ENCODE peak calls at places on chromosomes 11 and 22, in nine cellular contexts. H is pons, U is HTR-8/SVneo, E is lower lobe of right lung, F is T-helper 9 cell, G is nephron progenitor cell, C is occipital lobe, B is GM23338, J is frontal cortex. P is an unnamed sample.

GRCh38 chr11:45391168-45391850 is 105.2 kb upstream of the SYT13 start:
- DNase-seq in J (no peak), B (no peak), G (no peak), C (no peak), U (no peak), F (no peak), E (no peak), H (no peak), P (no peak)

GRCh38 chr22:29259253-29259899 is 8.4 kb downstream of the RHBDD3 start:
- DNase-seq in B (peak), J (no peak), G (no peak), C (no peak), U (no peak), E (no peak), H (no peak), F (no peak), P (no peak)

GRCh38 chr11:2951235-2952110 is 22.3 kb upstream of the PHLDA2 start:
- DNase-seq in C (no peak), H (no peak), B (no peak), G (no peak), U (no peak), F (no peak), E (no peak), J (no peak), P (peak)

GRCh38 chr11:130391692-130392091 is 36.7 kb downstream of the ADAMTS8 start:
- DNase-seq in B (no peak), J (no peak), G (no peak), E (no peak), C (no peak), H (no peak), U (no peak), F (no peak), P (no peak)

GRCh38 chr22:46201059-46201757 is 48.9 kb downstream of the CDPF1 start:
- DNase-seq in F (no peak), G (no peak), H (peak), B (peak), C (no peak), U (no peak), E (no peak), J (no peak), P (no peak)

GRCh38 chr11:118884613-118885274 is 1.1 kb downstream of the CXCR5 start:
- DNase-seq in B (no peak), J (no peak), C (no peak), U (no peak), E (no peak), H (no peak), G (no peak), F (no peak), P (no peak)

GRCh38 chr11:62602141-62603071 is 741 bp upstream of the MTA2 start:
- DNase-seq in C (peak), E (peak), U (no peak), H (peak), J (peak), F (no peak), B (peak), G (peak), P (peak)

GRCh38 chr11:134026655-134027343 is 42.1 kb upstream of the JAM3 start:
- DNase-seq in J (no peak), C (no peak), F (no peak), E (no peak), U (no peak), G (peak), B (peak), H (no peak), P (no peak)

GRCh38 chr22:35456757-35457156 is 56.8 kb downstream of the MCM5 start:
- DNase-seq in G (no peak), F (no peak), U (no peak), E (no peak), H (no peak), C (no peak), B (no peak), J (no peak), P (no peak)

GRCh38 chr11:70381872-70382842 is 16.2 kb upstream of the CTTN start:
- DNase-seq in F (no peak), U (no peak), G (no peak), H (no peak), B (peak), J (no peak), E (no peak), C (no peak), P (no peak)

GRCh38 chr11:102226702-102227101 is 90.6 kb upstream of the BIRC3 start:
- DNase-seq in H (no peak), J (no peak), B (no peak), U (no peak), G (no peak), E (no peak), C (no peak), F (no peak), P (peak)

GRCh38 chr11:65506316-65506769 is 7.5 kb downstream of the MALAT1 start:
- DNase-seq in F (no peak), B (peak), E (no peak), J (no peak), U (no peak), G (no peak), C (no peak), H (peak), P (no peak)

GRCh38 chr11:132035228-132035627 is 664.8 kb downstream of the NTM start:
- DNase-seq in H (no peak), B (no peak), F (no peak), E (no peak), U (no peak), J (no peak), C (no peak), G (no peak), P (no peak)

GRCh38 chr11:59669611-59670009 is 773 bp upstream of the PATL1 start:
- DNase-seq in U (peak), G (no peak), B (peak), H (peak), J (no peak), E (peak), C (peak), F (no peak), P (no peak)

GRCh38 chr11:94654201-94654600 is 87.0 kb downstream of the PIWIL4 start:
- DNase-seq in G (no peak), F (no peak), J (no peak), C (no peak), B (no peak), E (no peak), U (no peak), H (no peak), P (no peak)

GRCh38 chr22:45878051-45878764 is 98.8 kb downstream of the WNT7B start:
- DNase-seq in H (no peak), J (no peak), G (peak), E (peak), C (no peak), F (no peak), U (no peak), B (no peak), P (peak)

GRCh38 chr22:32079110-32080089 is 36.3 kb downstream of the SLC5A1 start:
- DNase-seq in J (no peak), H (no peak), G (no peak), C (no peak), U (peak), F (no peak), B (peak), E (no peak), P (peak)

GRCh38 chr11:832529-833113 is at the start of gene CD151:
- DNase-seq in B (peak), F (no peak), G (peak), E (no peak), J (peak), U (peak), C (peak), H (no peak), P (peak)

GRCh38 chr22:41925783-41926460 is 684 bp downstream of the TNFRSF13C start:
- DNase-seq in C (no peak), H (no peak), U (peak), G (peak), F (peak), J (no peak), E (peak), B (peak), P (peak)

GRCh38 chr11:74989269-74989655 is 529 bp downstream of the NEU3 start:
- DNase-seq in G (no peak), E (no peak), J (no peak), H (no peak), C (no peak), B (peak), F (no peak), U (no peak), P (peak)

GRCh38 chr11:34682822-34683221 is 61.9 kb downstream of the EHF start:
- DNase-seq in B (peak), J (no peak), E (no peak), H (no peak), C (no peak), F (no peak), U (peak), G (no peak), P (peak)

GRCh38 chr11:94732617-94733292 is 35.4 kb upstream of the AMOTL1 start:
- DNase-seq in G (no peak), H (no peak), B (no peak), J (no peak), F (no peak), C (no peak), E (peak), U (no peak), P (peak)

GRCh38 chr11:105968021-105968697 is 53.9 kb downstream of the MSANTD4 start:
- DNase-seq in F (no peak), C (no peak), E (no peak), U (peak), J (peak), G (no peak), B (no peak), H (no peak), P (peak)

GRCh38 chr11:116702772-116703360 is 69.9 kb downstream of the BUD13 start:
- DNase-seq in H (no peak), F (no peak), U (no peak), B (no peak), J (no peak), C (no peak), E (peak), G (no peak), P (no peak)

GRCh38 chr11:122673706-122674105 is 18.2 kb downstream of the UBASH3B start:
- DNase-seq in C (no peak), H (no peak), U (peak), E (no peak), J (no peak), F (no peak), G (no peak), B (no peak), P (no peak)

GRCh38 chr11:110196884-110197420 is 99.5 kb downstream of the RDX start:
- DNase-seq in C (no peak), U (no peak), B (no peak), H (no peak), F (no peak), E (no peak), J (no peak), G (no peak), P (no peak)

GRCh38 chr11:2911088-2912037 is 17.9 kb downstream of the PHLDA2 start:
- DNase-seq in H (no peak), J (no peak), E (no peak), C (no peak), F (no peak), U (no peak), G (no peak), B (no peak), P (no peak)

GRCh38 chr11:102933627-102934026 is 21.9 kb downstream of the MMP13 start:
- DNase-seq in F (no peak), C (no peak), B (no peak), U (no peak), J (no peak), H (no peak), E (no peak), G (no peak), P (no peak)

P was measured in Daoy.